ENCODE peak calls at places on chromosomes 4 and X, in four cellular contexts. One of them, this sample, is unnamed.

GRCh38 chr4:16289872-16290554 is 63.7 kb upstream of the TAPT1 start:
- DNase-seq in WTC11: no peak
- DNase-seq in K562: peak; percentile 34
- DNase-seq in SK-N-SH: peak; percentile 51
- DNase-seq in this sample: no peak

GRCh38 chr4:52853351-52853750 is 8.8 kb upstream of the RASL11B start:
- DNase-seq in WTC11: no peak
- DNase-seq in K562: no peak
- DNase-seq in SK-N-SH: no peak
- DNase-seq in this sample: no peak

GRCh38 chr4:40629401-40630334 is at the start of gene RBM47:
- DNase-seq in SK-N-SH: peak; percentile 80
- DNase-seq in K562: no peak
- DNase-seq in WTC11: peak; percentile 83
- DNase-seq in this sample: peak; percentile 79

GRCh38 chrX:73850124-73851013 is 287.4 kb downstream of the CHIC1 start:
- DNase-seq in K562: peak; percentile 9
- DNase-seq in SK-N-SH: peak; percentile 44
- DNase-seq in WTC11: peak; percentile 29
- DNase-seq in this sample: no peak

GRCh38 chr4:155120536-155120935 is 87.9 kb upstream of the NPY2R start:
- DNase-seq in SK-N-SH: no peak
- DNase-seq in WTC11: no peak
- DNase-seq in K562: no peak
- DNase-seq in this sample: no peak

GRCh38 chr4:170420255-170420693 is 330.5 kb upstream of the AADAT start:
- DNase-seq in SK-N-SH: no peak
- DNase-seq in K562: no peak
- DNase-seq in WTC11: no peak
- DNase-seq in this sample: no peak

GRCh38 chr4:90718926-90719325 is 591.7 kb downstream of the CCSER1 start:
- DNase-seq in WTC11: no peak
- DNase-seq in K562: no peak
- DNase-seq in SK-N-SH: no peak
- DNase-seq in this sample: no peak

GRCh38 chr4:89248879-89249281 is 58.7 kb downstream of the GPRIN3 start:
- DNase-seq in K562: no peak
- DNase-seq in WTC11: no peak
- DNase-seq in SK-N-SH: no peak
- DNase-seq in this sample: no peak

GRCh38 chr4:83074086-83074704 is 39.2 kb downstream of the COPS4 start:
- DNase-seq in WTC11: no peak
- DNase-seq in SK-N-SH: peak; percentile 56
- DNase-seq in K562: peak; percentile 43
- DNase-seq in this sample: no peak

GRCh38 chrX:131783555-131784338 is 239.4 kb upstream of the STK26 start:
- DNase-seq in SK-N-SH: no peak
- DNase-seq in WTC11: no peak
- DNase-seq in K562: no peak
- DNase-seq in this sample: no peak

GRCh38 chr4:21522296-21522695 is 426.3 kb downstream of the KCNIP4 start:
- DNase-seq in SK-N-SH: no peak
- DNase-seq in K562: no peak
- DNase-seq in WTC11: no peak
- DNase-seq in this sample: no peak

GRCh38 chr4:58247792-58248191 is 1137.6 kb upstream of the IGFBP7 start:
- DNase-seq in WTC11: peak; percentile 27
- DNase-seq in K562: no peak
- DNase-seq in SK-N-SH: no peak
- DNase-seq in this sample: no peak

GRCh38 chr4:128286474-128287158 is 997 bp downstream of the PGRMC2 start:
- DNase-seq in SK-N-SH: peak; percentile 29
- DNase-seq in WTC11: no peak
- DNase-seq in K562: peak; percentile 50
- DNase-seq in this sample: no peak

GRCh38 chrX:117147249-117147648 is 684.5 kb upstream of the CT83 start:
- DNase-seq in WTC11: no peak
- DNase-seq in SK-N-SH: no peak
- DNase-seq in K562: no peak
- DNase-seq in this sample: no peak

GRCh38 chr4:22531226-22531625 is 15.4 kb upstream of the ADGRA3 start:
- DNase-seq in WTC11: no peak
- DNase-seq in K562: no peak
- DNase-seq in SK-N-SH: no peak
- DNase-seq in this sample: no peak

GRCh38 chr4:14539246-14539645 is 463.0 kb upstream of the CPEB2 start:
- DNase-seq in K562: no peak
- DNase-seq in SK-N-SH: no peak
- DNase-seq in WTC11: no peak
- DNase-seq in this sample: no peak

GRCh38 chr4:16055937-16056336 is 27.9 kb downstream of the PROM1 start:
- DNase-seq in WTC11: no peak
- DNase-seq in SK-N-SH: no peak
- DNase-seq in K562: no peak
- DNase-seq in this sample: no peak

GRCh38 chr4:139858436-139859225 is 193.0 kb downstream of the MGST2 start:
- DNase-seq in SK-N-SH: no peak
- DNase-seq in WTC11: no peak
- DNase-seq in K562: no peak
- DNase-seq in this sample: no peak

GRCh38 chr4:164357957-164358356 is 396.0 kb upstream of the SMIM31 start:
- DNase-seq in SK-N-SH: no peak
- DNase-seq in WTC11: no peak
- DNase-seq in K562: no peak
- DNase-seq in this sample: no peak

GRCh38 chr4:17613761-17614415 is 553 bp upstream of the MED28 start:
- DNase-seq in WTC11: no peak
- DNase-seq in SK-N-SH: no peak
- DNase-seq in K562: no peak
- DNase-seq in this sample: no peak

GRCh38 chrX:7542566-7542965 is 300.4 kb upstream of the VCX start:
- DNase-seq in K562: no peak
- DNase-seq in SK-N-SH: no peak
- DNase-seq in WTC11: no peak
- DNase-seq in this sample: no peak

GRCh38 chr4:72348701-72349100 is 220.3 kb downstream of the ADAMTS3 start:
- DNase-seq in K562: no peak
- DNase-seq in WTC11: no peak
- DNase-seq in SK-N-SH: no peak
- DNase-seq in this sample: no peak

GRCh38 chr4:85777908-85778808 is 303.2 kb downstream of the ARHGAP24 start:
- DNase-seq in K562: no peak
- DNase-seq in SK-N-SH: no peak
- DNase-seq in WTC11: no peak
- DNase-seq in this sample: no peak

GRCh38 chr4:81032805-81033684 is 2.5 kb downstream of the BMP3 start:
- DNase-seq in SK-N-SH: no peak
- DNase-seq in K562: no peak
- DNase-seq in WTC11: no peak
- DNase-seq in this sample: no peak

GRCh38 chrX:132474522-132474921 is 14.3 kb downstream of the MBNL3 start:
- DNase-seq in K562: no peak
- DNase-seq in WTC11: no peak
- DNase-seq in SK-N-SH: no peak
- DNase-seq in this sample: no peak

GRCh38 chr4:24394041-24394440 is 190.3 kb downstream of the DHX15 start:
- DNase-seq in WTC11: no peak
- DNase-seq in K562: no peak
- DNase-seq in SK-N-SH: no peak
- DNase-seq in this sample: no peak

DNA sequence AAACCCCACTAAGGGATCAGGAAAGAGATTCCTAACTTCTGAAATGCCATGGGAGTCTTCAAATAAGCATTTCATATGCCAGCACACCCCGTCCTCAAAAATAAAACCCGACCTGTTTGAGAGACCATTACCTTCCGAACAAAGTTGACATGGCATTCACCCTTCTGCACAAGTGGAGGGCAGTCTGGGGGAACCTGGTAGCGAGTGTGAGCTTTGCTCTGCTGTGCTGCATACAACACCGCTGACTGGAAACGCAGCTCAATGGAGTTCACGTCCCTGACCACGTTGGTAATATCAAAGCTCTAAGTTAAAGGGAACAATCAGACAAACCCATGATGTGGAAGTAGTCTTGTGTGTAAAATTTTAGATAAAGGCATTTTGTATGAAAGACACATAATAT is 38.0 kb downstream of the MANBA start:
- DNase-seq in SK-N-SH: no peak
- DNase-seq in WTC11: no peak
- DNase-seq in K562: no peak
- DNase-seq in this sample: no peak
- TF ChIP-seq TEAD4 in SK-N-SH: no peak
- TF ChIP-seq TEAD4 in WTC11: no peak
- TF ChIP-seq TEAD4 in K562: no peak
- TF ChIP-seq TEAD4 in this sample: no peak

GRCh38 chrX:123884809-123885408 is 25.1 kb downstream of the XIAP start:
- DNase-seq in SK-N-SH: peak; percentile 60
- DNase-seq in WTC11: no peak
- DNase-seq in K562: peak; percentile 32
- DNase-seq in this sample: no peak
- TF ChIP-seq TEAD4 in SK-N-SH: no peak
- TF ChIP-seq TEAD4 in WTC11: no peak
- TF ChIP-seq TEAD4 in K562: no peak
- TF ChIP-seq TEAD4 in this sample: no peak

GRCh38 chr4:6332042-6332668 is 62.5 kb downstream of the WFS1 start:
- DNase-seq in SK-N-SH: peak; percentile 84
- DNase-seq in K562: peak; percentile 72
- DNase-seq in WTC11: peak; percentile 82
- DNase-seq in this sample: peak; percentile 86
- TF ChIP-seq TEAD4 in SK-N-SH: no peak
- TF ChIP-seq TEAD4 in K562: no peak
- TF ChIP-seq TEAD4 in WTC11: no peak
- TF ChIP-seq TEAD4 in this sample: no peak

DNA sequence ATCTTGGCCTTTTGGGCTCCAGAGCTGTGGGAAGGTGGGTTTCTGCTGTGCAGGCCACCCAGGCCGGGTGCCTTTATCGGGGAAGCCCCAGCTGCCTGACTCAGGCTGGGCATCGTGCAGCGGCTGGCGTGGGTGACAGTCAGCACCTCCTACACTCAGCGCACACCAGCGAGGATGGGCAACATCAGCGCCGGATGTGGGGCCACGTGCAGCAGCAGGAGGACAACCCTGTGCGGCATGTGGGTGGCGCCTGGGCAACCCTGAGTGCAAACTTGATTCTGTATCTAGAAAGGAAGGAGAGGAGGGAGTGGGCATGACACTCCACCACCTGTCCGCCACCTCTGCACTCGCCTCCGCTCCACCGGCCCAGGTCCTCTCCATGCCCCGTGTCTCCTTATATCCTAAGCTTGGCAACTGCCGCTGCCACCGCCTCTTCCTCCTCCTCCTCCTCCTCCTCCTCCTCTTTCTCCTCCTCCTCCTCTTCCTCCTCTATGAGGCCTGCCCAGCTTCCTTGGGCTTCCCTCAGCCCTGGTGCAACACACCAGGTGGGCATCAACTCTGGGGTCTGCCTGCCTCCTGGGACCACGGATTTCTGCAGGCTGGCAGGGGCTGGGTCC is 107.4 kb upstream of the AFAP1 start:
- DNase-seq in WTC11: no peak
- DNase-seq in K562: no peak
- DNase-seq in SK-N-SH: no peak
- DNase-seq in this sample: no peak
- TF ChIP-seq TEAD4 in WTC11: no peak
- TF ChIP-seq TEAD4 in K562: no peak
- TF ChIP-seq TEAD4 in SK-N-SH: no peak
- TF ChIP-seq TEAD4 in this sample: no peak

DNA sequence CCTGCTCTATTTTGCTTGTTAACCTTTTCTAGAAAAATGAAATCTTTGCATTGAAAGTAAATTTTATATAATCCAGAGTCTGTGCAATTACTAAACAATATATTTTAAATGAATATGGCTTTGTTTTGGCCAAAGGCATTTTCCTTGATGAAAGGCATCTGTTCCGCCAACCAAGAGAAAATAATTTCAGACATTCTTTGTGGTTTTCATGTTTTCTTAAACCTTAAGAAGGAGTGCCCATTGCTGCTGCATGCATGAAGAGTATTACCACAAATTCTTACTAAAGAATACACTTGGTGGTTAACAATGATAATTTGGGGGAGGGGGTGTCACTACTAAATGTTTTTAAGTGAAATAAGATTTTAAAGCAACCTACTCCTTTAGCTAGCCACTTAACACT is 2.7 kb upstream of the PDGFC start:
- DNase-seq in SK-N-SH: no peak
- DNase-seq in WTC11: no peak
- DNase-seq in K562: no peak
- DNase-seq in this sample: no peak
- TF ChIP-seq TEAD4 in SK-N-SH: peak; percentile 42
- TF ChIP-seq TEAD4 in WTC11: no peak
- TF ChIP-seq TEAD4 in K562: no peak
- TF ChIP-seq TEAD4 in this sample: no peak

DNA sequence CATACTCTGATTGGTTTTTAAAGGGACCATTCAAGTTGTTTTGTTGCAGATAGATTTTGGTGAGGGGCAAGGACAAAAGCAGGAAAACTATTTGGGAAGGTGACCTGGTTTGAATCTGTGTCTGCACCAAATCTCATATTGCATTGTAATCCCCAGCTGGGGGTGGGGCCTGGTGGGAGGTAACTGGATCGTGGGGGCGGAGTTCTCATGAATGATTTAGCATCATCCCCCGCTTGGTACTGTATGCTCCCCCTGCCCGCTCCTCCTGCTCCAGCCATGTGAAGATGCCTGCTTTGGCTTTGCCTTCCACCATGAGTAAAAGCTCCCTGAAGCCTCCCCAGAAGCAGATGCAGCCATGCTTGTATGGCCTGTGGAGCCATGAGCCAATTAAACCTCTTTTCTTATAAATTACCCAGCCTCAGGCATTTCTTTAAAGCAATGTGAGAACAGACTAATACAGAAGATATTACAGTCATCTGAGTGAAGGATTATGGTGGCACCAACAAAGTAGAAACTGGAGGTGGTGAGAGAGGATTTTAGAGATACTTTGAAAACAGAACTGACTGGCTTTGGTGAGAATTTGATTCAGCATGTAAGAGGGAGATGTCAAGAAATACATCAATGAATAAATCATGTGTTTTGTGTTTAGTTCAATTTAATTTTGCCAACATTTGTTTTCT is 14.4 kb downstream of the IL21 start:
- DNase-seq in K562: peak; percentile 33
- DNase-seq in SK-N-SH: no peak
- DNase-seq in WTC11: peak; percentile 51
- DNase-seq in this sample: peak; percentile 54
- TF ChIP-seq TEAD4 in K562: no peak
- TF ChIP-seq TEAD4 in SK-N-SH: no peak
- TF ChIP-seq TEAD4 in WTC11: no peak
- TF ChIP-seq TEAD4 in this sample: no peak

DNA sequence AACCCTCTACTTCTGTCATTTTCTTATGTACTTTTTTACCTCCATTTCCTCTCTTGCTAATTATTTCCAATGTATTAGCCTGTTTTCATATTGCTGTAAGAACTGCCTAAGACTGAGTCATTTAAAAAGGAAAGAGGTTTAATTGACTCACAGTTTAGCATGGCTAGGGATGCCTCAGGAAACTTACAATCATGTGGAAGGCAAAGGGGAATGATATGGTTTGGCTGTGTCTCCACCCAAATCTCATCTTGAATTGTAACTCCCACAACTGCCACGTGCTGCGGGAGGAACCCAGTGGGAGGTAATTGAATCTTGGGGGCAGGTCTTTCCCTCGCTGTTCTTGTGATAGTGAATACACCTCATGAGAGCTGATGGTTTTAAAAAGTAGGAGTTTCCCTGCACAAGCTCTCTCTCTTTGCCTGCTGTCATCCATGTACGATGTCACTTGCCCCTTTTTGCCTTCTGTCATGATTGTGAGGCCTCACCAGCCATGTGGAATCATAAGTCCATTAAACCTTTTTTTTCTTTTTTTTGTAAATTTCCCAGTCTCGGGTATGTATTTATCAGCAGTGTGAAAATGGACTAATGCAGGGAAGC is 870.0 kb upstream of the INTU start:
- DNase-seq in SK-N-SH: no peak
- DNase-seq in K562: no peak
- DNase-seq in WTC11: no peak
- DNase-seq in this sample: no peak
- TF ChIP-seq TEAD4 in SK-N-SH: no peak
- TF ChIP-seq TEAD4 in K562: no peak
- TF ChIP-seq TEAD4 in WTC11: no peak
- TF ChIP-seq TEAD4 in this sample: no peak

This sample was measured in H1.